ENCODE peak calls at places on chromosomes 11 and 22, in ten cellular contexts. X, O, I, J, A, P, U, B, V and Y are unnamed samples.

GRCh38 chr22:20023214-20023613 is 2.3 kb downstream of the TANGO2 start:
- DNase-seq in B (no peak), J (no peak), V (no peak), U (no peak), A (peak; percentile 70), X (no peak), I (no peak), O (no peak), P (no peak), Y (no peak)

GRCh38 chr11:2572491-2573239 is 127.1 kb downstream of the KCNQ1OT1 start:
- DNase-seq in U (no peak), B (no peak), P (no peak), A (peak; percentile 58), X (no peak), V (no peak), J (no peak), O (peak; percentile 5), I (no peak), Y (no peak)

GRCh38 chr22:24427500-24428164 is at the start of gene ADORA2A:
- DNase-seq in I (no peak), J (no peak), P (no peak), O (no peak), V (no peak), X (no peak), A (peak; percentile 81), U (peak; percentile 70), B (peak; percentile 67), Y (no peak)

GRCh38 chr11:12272821-12273617 is 104.4 kb upstream of the PARVA start:
- DNase-seq in B (no peak), X (no peak), U (no peak), A (peak; percentile 25), P (no peak), O (no peak), I (no peak), J (no peak), V (peak; percentile 56), Y (no peak)

GRCh38 chr11:112160452-112160851 is 3.4 kb downstream of the IL18 start:
- DNase-seq in O (no peak), X (no peak), A (no peak), V (no peak), P (no peak), I (no peak), B (no peak), J (no peak), U (no peak), Y (no peak)

GRCh38 chr11:84969103-84969502 is 658.0 kb downstream of the DLG2 start:
- DNase-seq in O (no peak), B (no peak), X (peak; percentile 23), P (no peak), J (no peak), I (no peak), V (no peak), A (no peak), U (no peak), Y (no peak)

GRCh38 chr22:39988386-39989114 is 6.2 kb upstream of the FAM83F start:
- DNase-seq in A (peak; percentile 70), O (no peak), B (no peak), V (no peak), J (no peak), U (no peak), X (no peak), P (no peak), I (no peak), Y (no peak)

GRCh38 chr11:78310500-78310909 is 107.1 kb downstream of the GAB2 start:
- DNase-seq in V (peak; percentile 45), P (no peak), J (no peak), A (no peak), B (no peak), X (peak; percentile 58), U (no peak), O (peak; percentile 68), I (no peak), Y (no peak)

GRCh38 chr22:41478891-41479521 is 10.1 kb downstream of the ACO2 start:
- DNase-seq in J (no peak), O (no peak), A (peak; percentile 85), B (no peak), P (no peak), X (no peak), I (no peak), U (no peak), V (peak; percentile 76), Y (peak; percentile 62)

GRCh38 chr11:62472063-62472884 is 53.4 kb downstream of the SCGB1A1 start:
- DNase-seq in I (no peak), P (no peak), J (no peak), O (no peak), U (no peak), X (no peak), B (no peak), V (peak; percentile 82), A (no peak), Y (peak; percentile 34)

GRCh38 chr11:41398175-41398574 is 61.3 kb downstream of the LRRC4C start:
- DNase-seq in J (no peak), I (no peak), A (no peak), O (no peak), U (no peak), P (no peak), V (no peak), B (no peak), X (no peak), Y (no peak)

GRCh38 chr22:49827307-49827852 is 293 bp downstream of the BRD1 start:
- DNase-seq in P (no peak), V (peak; percentile 14), B (no peak), X (peak; percentile 51), U (no peak), J (no peak), A (no peak), I (no peak), O (no peak), Y (no peak)

GRCh38 chr22:41491379-41492100 is 22.6 kb downstream of the ACO2 start:
- DNase-seq in I (no peak), X (no peak), P (no peak), O (no peak), U (no peak), B (no peak), J (no peak), A (no peak), V (no peak), Y (no peak)

GRCh38 chr11:65817312-65817814 is 16.4 kb upstream of the SNX32 start:
- DNase-seq in J (no peak), X (no peak), B (no peak), V (no peak), I (no peak), O (no peak), U (no peak), P (no peak), A (no peak), Y (peak; percentile 22)

GRCh38 chr11:76935030-76935429 is 74.3 kb downstream of the ACER3 start:
- DNase-seq in I (no peak), B (no peak), A (no peak), J (no peak), O (no peak), P (no peak), X (no peak), U (no peak), V (no peak), Y (no peak)

GRCh38 chr11:64876226-64876750 is 2.1 kb downstream of the EHD1 start:
- DNase-seq in U (no peak), X (no peak), I (no peak), P (no peak), A (peak; percentile 91), O (no peak), B (no peak), V (no peak), J (no peak), Y (no peak)

GRCh38 chr11:38274031-38274430 is 1676.0 kb upstream of the RAG2 start:
- DNase-seq in O (no peak), X (no peak), U (no peak), J (no peak), V (peak; percentile 48), B (no peak), A (no peak), P (no peak), I (no peak), Y (no peak)

GRCh38 chr11:66653123-66653522 is 14.6 kb downstream of the RBM4 start:
- DNase-seq in U (no peak), A (no peak), X (no peak), P (no peak), I (no peak), B (no peak), J (no peak), O (no peak), V (no peak), Y (no peak)

GRCh38 chr22:49647346-49648026 is 180.2 kb downstream of the BRD1 start:
- DNase-seq in I (no peak), U (no peak), X (no peak), P (no peak), O (no peak), B (no peak), V (no peak), A (peak; percentile 55), J (no peak), Y (no peak)

GRCh38 chr22:19448076-19448607 is 631 bp upstream of the C22orf39 start:
- DNase-seq in I (no peak), A (no peak), J (no peak), U (no peak), X (no peak), P (no peak), V (peak; percentile 83), B (no peak), O (peak; percentile 57), Y (peak; percentile 74)

GRCh38 chr11:36512016-36512415 is 1.9 kb upstream of the TRAF6 start:
- DNase-seq in U (no peak), V (no peak), B (no peak), X (no peak), I (no peak), A (no peak), J (no peak), P (no peak), O (no peak), Y (no peak)

GRCh38 chr11:61151545-61152252 is 9.5 kb downstream of the VPS37C start:
- DNase-seq in B (no peak), P (no peak), X (no peak), V (peak; percentile 62), J (no peak), O (no peak), A (no peak), I (no peak), U (no peak), Y (no peak)

GRCh38 chr22:41951898-41952474 is at the start of gene SMIM45:
- DNase-seq in X (no peak), A (peak; percentile 98), B (no peak), I (peak; percentile 26), O (no peak), P (no peak), V (no peak), U (no peak), J (no peak), Y (peak; percentile 97)

GRCh38 chr11:126006068-126006467 is 56.6 kb downstream of the CDON start:
- DNase-seq in I (no peak), B (no peak), P (no peak), J (no peak), V (no peak), X (no peak), O (no peak), U (no peak), A (no peak), Y (no peak)

GRCh38 chr11:9802291-9802861 is 138.5 kb downstream of the SWAP70 start:
- DNase-seq in X (no peak), A (no peak), J (no peak), U (no peak), I (no peak), P (peak; percentile 91), O (no peak), V (peak; percentile 57), B (no peak), Y (peak; percentile 81)

GRCh38 chr11:90220391-90220790 is 2.5 kb downstream of the CHORDC1 start:
- DNase-seq in J (no peak), X (no peak), O (no peak), B (no peak), U (no peak), V (peak; percentile 42), P (peak; percentile 20), I (no peak), A (no peak), Y (no peak)

GRCh38 chr11:71112454-71112853 is 139.9 kb downstream of the SHANK2 start:
- DNase-seq in V (no peak), P (no peak), I (no peak), O (no peak), J (no peak), B (no peak), A (peak; percentile 22), X (no peak), U (no peak), Y (no peak)

GRCh38 chr11:18452927-18453326 is 2.7 kb upstream of the LDHAL6A start:
- DNase-seq in X (no peak), V (peak; percentile 40), O (no peak), B (no peak), I (no peak), U (no peak), P (no peak), A (no peak), J (no peak), Y (no peak)